ENCODE peak calls at places on chromosome 10, in six cellular contexts. J, F, N, R, A and V are unnamed samples.

GRCh38 chr10:84333864-84334451 is 5.6 kb downstream of the CCSER2 start:
- DNase-seq in N (peak; percentile 35), A (no peak), J (no peak), F (no peak), R (no peak), V (no peak)

GRCh38 chr10:79947083-79947415 is 1.9 kb downstream of the SFTPD start:
- DNase-seq in N (no peak), R (no peak), A (no peak), J (no peak), F (no peak), V (no peak)

GRCh38 chr10:5629789-5630436 is 36.5 kb downstream of the ASB13 start:
- DNase-seq in N (peak; percentile 80), R (peak; percentile 61), A (peak; percentile 95), F (peak; percentile 84), J (peak; percentile 25), V (no peak)

GRCh38 chr10:36515313-36515712 is 610.1 kb upstream of the ANKRD30A start:
- DNase-seq in F (peak; percentile 47), A (no peak), N (no peak), J (no peak), R (no peak), V (no peak)

GRCh38 chr10:50990568-50991495 is 83.5 kb upstream of the PRKG1 start:
- DNase-seq in R (no peak), A (peak; percentile 63), F (peak; percentile 72), N (no peak), J (no peak), V (no peak)

GRCh38 chr10:78700413-78700812 is 368.4 kb upstream of the ZMIZ1 start:
- DNase-seq in N (no peak), A (no peak), J (no peak), R (no peak), F (no peak), V (peak; percentile 48)

GRCh38 chr10:10804998-10805737 is 212.5 kb upstream of the CELF2 start:
- DNase-seq in A (no peak), F (no peak), J (no peak), N (no peak), R (peak; percentile 18), V (no peak)

GRCh38 chr10:113960617-113961260 is 82.9 kb upstream of the ADRB1 start:
- DNase-seq in A (no peak), J (no peak), N (no peak), F (no peak), R (peak; percentile 54), V (peak; percentile 48)

GRCh38 chr10:70774810-70775678 is 10.1 kb downstream of the TBATA start:
- DNase-seq in A (peak; percentile 33), R (peak; percentile 8), N (no peak), F (peak; percentile 12), J (no peak), V (no peak)

GRCh38 chr10:83012866-83013265 is 1126.4 kb upstream of the GHITM start:
- DNase-seq in A (no peak), F (no peak), J (no peak), N (no peak), R (no peak), V (no peak)

GRCh38 chr10:50882540-50882983 is 2.9 kb downstream of the A1CF start:
- DNase-seq in N (no peak), R (peak; percentile 89), J (no peak), A (no peak), F (peak; percentile 10), V (no peak)

GRCh38 chr10:12264204-12264908 is 68.4 kb downstream of the CDC123 start:
- DNase-seq in N (peak; percentile 78), J (peak; percentile 99), A (peak; percentile 90), R (peak; percentile 12), F (peak; percentile 88), V (peak; percentile 49)

GRCh38 chr10:8245131-8246117 is 190.9 kb downstream of the GATA3 start:
- DNase-seq in R (no peak), J (no peak), N (no peak), F (peak; percentile 59), A (no peak), V (no peak)

GRCh38 chr10:14084875-14085274 is 245.8 kb downstream of the FRMD4A start:
- DNase-seq in N (no peak), R (no peak), J (no peak), A (no peak), F (no peak), V (no peak)

GRCh38 chr10:94027197-94027596 is 33.5 kb downstream of the PLCE1 start:
- DNase-seq in R (no peak), A (no peak), J (no peak), N (no peak), F (no peak), V (no peak)

GRCh38 chr10:1360581-1361164 is 304.5 kb downstream of the WDR37 start:
- DNase-seq in J (no peak), F (no peak), A (no peak), R (no peak), N (no peak), V (no peak)

GRCh38 chr10:71068811-71069411 is 143.5 kb upstream of the UNC5B start:
- DNase-seq in F (peak; percentile 63), J (no peak), A (no peak), R (no peak), N (no peak), V (no peak)

GRCh38 chr10:110524864-110525242 is 27.1 kb downstream of the DUSP5 start:
- DNase-seq in F (no peak), R (no peak), A (no peak), N (no peak), J (no peak), V (no peak)

GRCh38 chr10:114131094-114131493 is 42.9 kb downstream of the CCDC186 start:
- DNase-seq in N (no peak), A (no peak), R (no peak), F (no peak), J (peak; percentile 9), V (peak; percentile 50)

GRCh38 chr10:92045641-92046106 is 122.1 kb downstream of the BTAF1 start:
- DNase-seq in F (no peak), J (no peak), A (peak; percentile 72), R (no peak), N (no peak), V (no peak)
- TF ChIP-seq GABPA in F (no peak), J (no peak), A (no peak), R (no peak), N (no peak), V (no peak)

GRCh38 chr10:122568551-122568950 is 8.0 kb downstream of the DMBT1 start:
- DNase-seq in F (no peak), J (no peak), N (no peak), R (no peak), A (no peak), V (no peak)

GRCh38 chr10:122566632-122567031 is 6.1 kb downstream of the DMBT1 start:
- DNase-seq in N (no peak), R (no peak), J (no peak), A (no peak), F (no peak), V (no peak)

GRCh38 chr10:122564980-122565379 is 4.4 kb downstream of the DMBT1 start:
- DNase-seq in N (no peak), R (no peak), F (no peak), A (no peak), J (no peak), V (no peak)

GRCh38 chr10:122565766-122566206 is 5.2 kb downstream of the DMBT1 start:
- DNase-seq in F (peak; percentile 61), A (peak; percentile 89), N (peak; percentile 16), R (peak; percentile 56), J (peak; percentile 1), V (peak; percentile 13)

DNA sequence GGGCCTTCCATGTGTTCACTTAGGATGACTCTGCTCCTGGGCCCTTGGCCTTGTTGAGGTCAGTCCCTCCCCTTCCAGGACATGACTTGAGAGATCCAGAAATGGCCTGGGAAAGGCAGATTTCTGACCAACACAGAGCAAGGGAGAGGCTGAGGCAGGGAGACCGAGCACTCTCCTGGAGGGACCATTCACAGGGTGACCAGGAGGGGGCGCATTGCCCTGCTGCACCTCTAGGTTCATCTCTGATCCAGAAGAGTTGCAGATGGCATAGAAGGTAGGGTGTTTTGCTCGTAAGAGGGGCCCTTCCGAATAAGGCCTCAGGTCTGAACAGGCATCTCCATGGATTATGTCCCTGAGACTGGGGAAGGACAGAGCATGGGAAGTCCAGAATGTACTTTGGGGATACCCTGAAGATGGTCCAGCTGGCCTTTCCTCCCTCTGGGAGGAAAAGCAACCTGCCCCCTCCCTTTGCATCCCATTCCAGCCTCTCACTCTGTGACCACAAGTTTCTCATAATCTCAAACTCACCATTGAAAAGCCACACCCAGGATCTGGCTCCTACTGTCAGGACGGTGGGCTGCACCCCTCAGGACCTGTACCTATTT is 6.6 kb downstream of the DMBT1 start:
- DNase-seq in F (peak; percentile 16), N (peak; percentile 59), R (no peak), J (no peak), A (peak; percentile 73), V (no peak)
- TF ChIP-seq GABPA in F (no peak), N (no peak), R (no peak), J (no peak), A (no peak), V (no peak)

GRCh38 chr10:29734980-29735627 is 100.3 kb upstream of the SVIL start:
- DNase-seq in N (no peak), J (no peak), R (no peak), F (peak; percentile 82), A (peak; percentile 70), V (peak; percentile 78)

GRCh38 chr10:29736325-29737208 is 101.8 kb upstream of the SVIL start:
- DNase-seq in N (no peak), A (peak; percentile 74), J (no peak), R (no peak), F (peak; percentile 87), V (peak; percentile 17)

GRCh38 chr10:29737209-29737565 is 102.4 kb upstream of the SVIL start:
- DNase-seq in A (no peak), N (no peak), F (no peak), J (no peak), R (no peak), V (no peak)

GRCh38 chr10:29734640-29734979 is 99.8 kb upstream of the SVIL start:
- DNase-seq in J (no peak), A (no peak), R (no peak), N (no peak), F (no peak), V (no peak)

GRCh38 chr10:29735628-29736324 is 101.0 kb upstream of the SVIL start:
- DNase-seq in R (peak; percentile 61), N (peak; percentile 90), F (peak; percentile 97), J (no peak), A (peak; percentile 94), V (peak; percentile 49)
- TF ChIP-seq GABPA in R (no peak), N (no peak), F (no peak), J (no peak), A (no peak), V (no peak)

GRCh38 chr10:90967865-90968264 is 47.0 kb upstream of the ANKRD1 start:
- DNase-seq in A (no peak), J (no peak), N (no peak), F (no peak), R (peak; percentile 58), V (no peak)

GRCh38 chr10:90968448-90969086 is 47.7 kb upstream of the ANKRD1 start:
- DNase-seq in J (no peak), F (peak; percentile 38), A (no peak), R (no peak), N (no peak), V (no peak)

GRCh38 chr10:90969947-90970673 is 49.2 kb upstream of the ANKRD1 start:
- DNase-seq in R (peak; percentile 19), N (no peak), F (no peak), J (no peak), A (peak; percentile 48), V (no peak)

GRCh38 chr10:90966146-90966545 is 45.3 kb upstream of the ANKRD1 start:
- DNase-seq in R (no peak), A (no peak), J (no peak), F (no peak), N (no peak), V (no peak)

GRCh38 chr10:90969148-90969547 is 48.3 kb upstream of the ANKRD1 start:
- DNase-seq in J (no peak), F (no peak), N (no peak), A (no peak), R (no peak), V (no peak)
- TF ChIP-seq GABPA in J (no peak), F (no peak), N (no peak), A (no peak), R (no peak), V (no peak)